ENCODE peak calls at places on chromosome 12, in eight cellular contexts. Q is neuronal stem cell; N is pancreas; T is tibial artery; G is heart right ventricle; S is CD4-positive, CD25-positive, alpha-beta regulatory T cell; M is IMR-90; A is ascending aorta. J is an unnamed sample.

GRCh38 chr12:127355061-127355820 is 911.7 kb upstream of the TMEM132C start:
- DNase-seq in A (no peak), N (no peak), T (no peak), G (no peak), S (no peak), M (no peak), Q (no peak), J (no peak)

GRCh38 chr12:98606367-98606985 is 13.0 kb downstream of the SLC25A3 start:
- DNase-seq in Q (no peak), N (no peak), S (no peak), M (no peak), T (no peak), A (no peak), G (no peak), J (no peak)

GRCh38 chr12:67519824-67520433 is 128.6 kb upstream of the DYRK2 start:
- DNase-seq in G (no peak), Q (peak; percentile 20), T (no peak), A (no peak), S (no peak), M (no peak), N (no peak), J (no peak)

GRCh38 chr12:54383041-54383609 is 1.4 kb downstream of the ZNF385A start:
- DNase-seq in A (no peak), T (no peak), G (no peak), N (no peak), Q (no peak), S (no peak), M (peak; percentile 96), J (peak; percentile 71)

GRCh38 chr12:11765817-11766794 is 116.6 kb downstream of the ETV6 start:
- DNase-seq in G (no peak), N (no peak), Q (no peak), S (peak; percentile 66), M (peak; percentile 70), A (peak; percentile 81), T (no peak), J (no peak)

GRCh38 chr12:14696265-14696741 is at the start of gene GUCY2C:
- DNase-seq in G (no peak), T (no peak), Q (no peak), M (no peak), S (no peak), A (no peak), N (no peak), J (no peak)

GRCh38 chr12:112997506-112997905 is 19.2 kb downstream of the OAS2 start:
- DNase-seq in G (no peak), M (no peak), A (no peak), N (no peak), T (no peak), S (no peak), Q (no peak), J (no peak)

GRCh38 chr12:13097526-13097925 is 5.9 kb downstream of the GSG1 start:
- DNase-seq in N (no peak), Q (no peak), A (peak; percentile 83), M (no peak), S (no peak), G (no peak), T (no peak), J (no peak)

GRCh38 chr12:29226621-29227020 is 77.5 kb downstream of the FAR2 start:
- DNase-seq in N (no peak), A (no peak), S (no peak), Q (no peak), G (no peak), T (no peak), M (peak; percentile 25), J (no peak)

GRCh38 chr12:90090929-90091651 is 382.5 kb upstream of the ATP2B1 start:
- DNase-seq in A (peak; percentile 68), T (no peak), S (no peak), M (peak; percentile 94), G (no peak), N (no peak), Q (peak; percentile 41), J (peak; percentile 77)

GRCh38 chr12:131136539-131136872 is 182.8 kb downstream of the ADGRD1 start:
- DNase-seq in S (no peak), A (no peak), T (no peak), G (no peak), M (no peak), Q (no peak), N (no peak), J (peak; percentile 16)

GRCh38 chr12:6392499-6392898 is 8.5 kb downstream of the LTBR start:
- DNase-seq in G (no peak), M (no peak), T (no peak), Q (no peak), S (no peak), N (no peak), A (no peak), J (no peak)

GRCh38 chr12:100793182-100793581 is 1.4 kb upstream of the ANO4 start:
- DNase-seq in N (no peak), Q (no peak), G (no peak), A (no peak), M (peak; percentile 61), S (no peak), T (no peak), J (no peak)

GRCh38 chr12:111404362-111405148 is 1.2 kb upstream of the SH2B3 start:
- DNase-seq in G (no peak), Q (no peak), A (peak; percentile 78), S (peak; percentile 53), T (peak; percentile 73), M (no peak), N (peak; percentile 43), J (no peak)

GRCh38 chr12:45439039-45439438 is 223.1 kb downstream of the ANO6 start:
- DNase-seq in T (no peak), A (no peak), Q (no peak), S (no peak), N (no peak), G (no peak), M (peak; percentile 28), J (no peak)

GRCh38 chr12:65822732-65823480 is 1.4 kb upstream of the HMGA2 start:
- DNase-seq in N (no peak), Q (peak; percentile 64), A (peak; percentile 60), G (no peak), M (peak; percentile 79), T (no peak), S (peak; percentile 7), J (peak; percentile 100)

GRCh38 chr12:96334502-96334901 is 65.7 kb downstream of the CDK17 start:
- DNase-seq in G (no peak), A (no peak), Q (no peak), N (no peak), T (no peak), S (no peak), M (no peak), J (no peak)

GRCh38 chr12:121812320-121812871 is 8.6 kb downstream of the SETD1B start:
- DNase-seq in T (peak; percentile 85), N (peak; percentile 81), A (no peak), S (peak; percentile 47), G (peak; percentile 79), Q (peak; percentile 58), M (peak; percentile 64), J (no peak)

GRCh38 chr12:129885287-129885686 is 18.5 kb downstream of the TMEM132D start:
- DNase-seq in Q (no peak), M (no peak), T (no peak), S (no peak), A (no peak), G (no peak), N (no peak), J (no peak)

GRCh38 chr12:58639323-58639934 is 280.9 kb downstream of the LRIG3 start:
- DNase-seq in S (no peak), T (no peak), G (no peak), Q (no peak), N (no peak), M (peak; percentile 71), A (no peak), J (no peak)

GRCh38 chr12:98403936-98404335 is 111.5 kb upstream of the TMPO start:
- DNase-seq in S (no peak), Q (no peak), M (no peak), G (no peak), N (no peak), T (no peak), A (no peak), J (no peak)

GRCh38 chr12:57169969-57170368 is 22.6 kb upstream of the LRP1-AS start:
- DNase-seq in G (no peak), Q (no peak), M (no peak), N (no peak), S (no peak), T (no peak), A (no peak), J (no peak)
- H3K36me3 ChIP-seq in G (peaks cover 85% of the 10 kb centered on the region), Q (peaks cover 52% of the 10 kb centered on the region), M (peaks cover 86% of the 10 kb centered on the region), N (no peaks in the 10 kb centered on the region), S (no peaks in the 10 kb centered on the region), T (peaks cover 85% of the 10 kb centered on the region), A (peaks cover 67% of the 10 kb centered on the region), J (peaks cover 83% of the 10 kb centered on the region)

DNA sequence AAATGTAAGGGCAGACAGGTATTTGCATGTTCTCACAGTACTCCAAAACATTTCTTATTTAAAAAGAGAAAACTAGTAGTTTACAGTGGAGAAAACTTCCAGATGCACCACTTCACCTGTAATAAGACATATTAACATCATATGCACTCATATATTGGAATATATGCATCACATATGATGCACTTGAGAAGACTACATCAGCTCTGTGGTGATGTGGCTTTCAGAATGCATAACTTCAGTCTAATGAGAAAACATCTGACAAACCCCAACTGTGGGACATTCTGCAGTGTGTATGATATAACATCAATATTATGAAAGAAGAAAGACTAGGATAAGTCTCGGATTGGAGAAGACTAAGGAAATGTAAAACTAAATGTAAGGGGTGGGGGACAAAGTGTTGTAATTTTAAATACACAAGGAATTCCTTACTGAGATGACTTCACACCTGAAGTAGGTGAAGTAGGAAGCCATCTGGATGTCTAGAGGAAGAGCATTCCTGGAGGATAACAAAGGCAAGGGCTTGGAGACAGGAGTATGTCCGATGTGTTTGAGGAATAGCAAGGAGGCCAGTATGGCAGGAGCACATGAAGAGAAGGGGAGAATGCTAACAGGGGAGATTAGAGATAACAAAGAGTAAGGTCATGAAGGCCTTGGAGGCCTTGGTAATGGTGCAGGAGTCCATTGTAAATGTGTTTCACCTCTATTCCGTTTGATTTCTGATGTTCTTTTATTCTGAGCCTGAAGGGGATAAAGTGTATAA is 49.0 kb downstream of the CNOT2 start:
- DNase-seq in Q (no peak), N (no peak), T (no peak), S (no peak), A (no peak), M (no peak), G (no peak), J (no peak)
- H3K36me3 ChIP-seq in Q (no peaks in the 10 kb centered on the region), N (no peaks in the 10 kb centered on the region), T (no peaks in the 10 kb centered on the region), S (peaks cover 17% of the 10 kb centered on the region), A (no peaks in the 10 kb centered on the region), M (peaks cover 4% of the 10 kb centered on the region), G (no peaks in the 10 kb centered on the region), J (peaks cover 11% of the 10 kb centered on the region)

GRCh38 chr12:79776111-79776510 is 85.3 kb upstream of the PAWR start:
- DNase-seq in N (no peak), M (peak; percentile 68), A (no peak), S (no peak), G (no peak), T (no peak), Q (no peak), J (no peak)
- H3K36me3 ChIP-seq in N (no peaks in the 10 kb centered on the region), M (peaks cover 4% of the 10 kb centered on the region), A (peaks cover 32% of the 10 kb centered on the region), S (peaks cover 51% of the 10 kb centered on the region), G (peaks cover 65% of the 10 kb centered on the region), T (peaks cover 9% of the 10 kb centered on the region), Q (peaks cover 2% of the 10 kb centered on the region), J (peaks cover 32% of the 10 kb centered on the region)

DNA sequence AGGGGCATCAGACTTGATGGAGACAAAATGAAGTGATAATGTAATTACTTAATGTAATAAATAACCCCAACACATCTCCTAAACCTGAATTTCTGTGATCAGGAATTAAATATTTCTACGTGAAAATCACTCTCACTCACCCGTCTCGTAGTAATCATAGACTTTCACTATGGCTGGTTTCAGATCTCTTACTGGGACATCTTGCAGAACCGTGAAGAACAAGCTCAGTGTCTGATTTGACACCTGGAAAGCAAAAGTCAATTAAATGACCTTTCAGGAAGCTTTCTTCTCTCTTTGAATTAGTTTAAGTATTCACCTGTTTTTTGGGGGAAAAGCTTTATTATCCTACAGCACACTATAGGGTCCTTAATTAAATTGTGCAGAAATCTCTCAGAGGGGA is 47.1 kb downstream of the A2M start:
- DNase-seq in G (no peak), N (no peak), T (no peak), S (no peak), M (no peak), Q (no peak), A (no peak), J (no peak)
- H3K36me3 ChIP-seq in G (peaks cover 73% of the 10 kb centered on the region), N (no peaks in the 10 kb centered on the region), T (peaks cover 65% of the 10 kb centered on the region), S (no peaks in the 10 kb centered on the region), M (peaks cover 4% of the 10 kb centered on the region), Q (no peaks in the 10 kb centered on the region), A (peaks cover 57% of the 10 kb centered on the region), J (peaks cover 4% of the 10 kb centered on the region)